ENCODE peak calls at places on chromosomes 6 and 20, in six cellular contexts. V is pancreas, L is A549, R is left ventricle myocardium inferior, K is GM12865, X is upper lobe of right lung. Q is an unnamed sample.
A peak's percentile ranks its signal among the peaks of the same experiment; 100 is the strongest.

GRCh38 chr20:13865825-13866351 is 81.1 kb downstream of the NDUFAF5 start:
- DNase-seq in V (no peak), K (no peak), X (no peak), R (no peak), L (no peak), Q (no peak)

GRCh38 chr6:121403981-121404380 is 31.5 kb upstream of the GJA1 start:
- DNase-seq in L (no peak), V (no peak), R (no peak), X (no peak), K (no peak), Q (no peak)

GRCh38 chr6:168942646-168943045 is 311.0 kb downstream of the THBS2 start:
- DNase-seq in R (no peak), L (no peak), X (no peak), K (no peak), V (no peak), Q (no peak)

GRCh38 chr6:13924146-13924948 is 405 bp upstream of the RNF182 start:
- DNase-seq in L (peak; percentile 43), X (peak; percentile 76), K (peak; percentile 12), V (peak; percentile 59), R (peak; percentile 25), Q (peak; percentile 53)

GRCh38 chr20:1872456-1873183 is 22.6 kb upstream of the SIRPA start:
- DNase-seq in V (no peak), R (no peak), X (no peak), K (no peak), L (no peak), Q (no peak)

GRCh38 chr6:79872986-79873385 is 74.4 kb downstream of the ELOVL4 start:
- DNase-seq in R (no peak), V (no peak), K (no peak), L (no peak), X (no peak), Q (no peak)

GRCh38 chr6:40806479-40806878 is 219.3 kb upstream of the LRFN2 start:
- DNase-seq in V (no peak), R (no peak), K (no peak), X (no peak), L (no peak), Q (no peak)

GRCh38 chr6:33740204-33740608 is 6.5 kb downstream of the IP6K3 start:
- DNase-seq in X (no peak), V (no peak), R (peak; percentile 50), L (no peak), K (no peak), Q (no peak)

GRCh38 chr6:148629197-148629909 is 117.5 kb upstream of the UST start:
- DNase-seq in X (no peak), R (no peak), K (no peak), L (no peak), V (no peak), Q (peak; percentile 59)

GRCh38 chr6:1404066-1404712 is 14.8 kb downstream of the FOXF2 start:
- DNase-seq in L (no peak), X (no peak), R (no peak), K (no peak), V (no peak), Q (no peak)

GRCh38 chr6:144141470-144141869 is 8.8 kb upstream of the STX11 start:
- DNase-seq in K (no peak), V (no peak), L (no peak), R (no peak), X (no peak), Q (no peak)

GRCh38 chr20:46970937-46971630 is 76.4 kb downstream of the EYA2 start:
- DNase-seq in X (no peak), V (no peak), L (peak; percentile 92), R (no peak), K (peak; percentile 31), Q (no peak)

GRCh38 chr6:4008324-4009047 is 70.5 kb downstream of the FAM217A start:
- DNase-seq in L (peak; percentile 43), X (no peak), V (no peak), R (no peak), K (peak; percentile 49), Q (no peak)

DNA sequence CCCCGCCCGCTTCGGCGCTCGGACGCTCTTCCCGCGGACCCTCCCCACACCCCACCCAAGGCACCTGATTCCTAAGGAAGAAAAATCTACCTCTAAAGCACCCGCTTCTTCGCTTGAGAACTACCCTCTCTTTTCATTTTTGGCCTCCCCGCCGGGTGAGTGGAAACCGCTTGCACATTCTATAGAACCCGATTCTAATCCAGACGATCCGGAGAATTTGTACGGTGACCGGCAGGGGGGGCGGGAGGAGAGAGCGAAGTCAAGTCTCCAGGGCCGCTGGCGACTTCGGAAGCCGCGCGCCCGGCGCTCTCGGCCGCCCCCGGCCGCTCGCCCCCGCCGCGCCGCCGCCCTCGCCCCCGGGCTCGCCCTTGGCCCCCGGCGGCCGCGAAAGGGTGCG is at the start of gene RBM24:
- DNase-seq in R (peak; percentile 44), V (peak; percentile 68), X (peak; percentile 82), L (no peak), K (no peak), Q (peak; percentile 64)
- TF ChIP-seq CTCF in R (peak; percentile 24), V (no peak), X (peak; percentile 27), L (peak; percentile 21), K (no peak), Q (peak; percentile 36)

DNA sequence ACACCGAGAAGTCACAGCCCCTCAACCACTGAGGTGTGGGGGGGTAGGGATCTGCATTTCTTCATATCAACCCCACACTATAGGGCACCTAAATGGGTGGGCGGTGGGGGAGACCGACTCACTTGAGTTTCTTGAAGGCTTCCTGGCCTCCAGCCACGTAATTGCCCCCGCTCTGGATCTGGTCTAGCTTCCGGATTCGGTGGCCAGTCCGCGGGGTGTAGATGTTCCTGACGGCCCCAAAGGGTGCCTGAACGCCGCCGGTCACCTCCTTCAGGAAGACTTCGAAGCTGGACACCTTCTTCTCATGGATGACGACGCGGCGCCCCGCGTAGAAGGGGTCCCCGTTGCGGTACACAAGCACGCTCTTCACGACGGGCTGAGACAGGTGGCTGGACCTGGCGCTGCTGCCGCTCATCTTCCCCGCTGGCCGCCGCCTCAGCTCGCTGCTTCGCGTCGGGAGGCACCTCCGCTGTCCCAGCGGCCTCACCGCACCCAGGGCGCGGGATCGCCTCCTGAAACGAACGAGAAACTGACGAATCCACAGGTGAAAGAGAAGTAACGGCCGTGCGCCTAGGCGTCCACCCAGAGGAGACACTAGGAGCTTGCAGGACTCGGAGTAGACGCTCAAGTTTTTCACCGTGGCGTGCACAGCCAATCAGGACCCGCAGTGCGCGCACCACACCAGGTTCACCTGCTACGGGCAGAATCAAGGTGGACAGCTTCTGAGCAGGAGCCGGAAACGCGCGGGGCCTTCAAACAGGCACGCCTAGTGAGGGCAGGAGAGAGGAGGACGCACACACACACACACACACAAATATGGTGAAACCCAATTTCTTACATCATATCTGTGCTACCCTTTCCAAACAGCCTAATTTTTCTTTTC is at the start of gene DCDC2:
- DNase-seq in V (peak; percentile 92), K (peak; percentile 17), L (peak; percentile 24), R (no peak), X (peak; percentile 96), Q (peak; percentile 96)
- H3K4me3 ChIP-seq in V (peak within 1 kb of the TSS; percentile 66), K (no peak within 1 kb of the TSS), L (peak within 1 kb of the TSS; percentile 63), R (peak within 1 kb of the TSS; percentile 52), X (peak within 1 kb of the TSS; percentile 51), Q (peak within 1 kb of the TSS; percentile 53)

DNA sequence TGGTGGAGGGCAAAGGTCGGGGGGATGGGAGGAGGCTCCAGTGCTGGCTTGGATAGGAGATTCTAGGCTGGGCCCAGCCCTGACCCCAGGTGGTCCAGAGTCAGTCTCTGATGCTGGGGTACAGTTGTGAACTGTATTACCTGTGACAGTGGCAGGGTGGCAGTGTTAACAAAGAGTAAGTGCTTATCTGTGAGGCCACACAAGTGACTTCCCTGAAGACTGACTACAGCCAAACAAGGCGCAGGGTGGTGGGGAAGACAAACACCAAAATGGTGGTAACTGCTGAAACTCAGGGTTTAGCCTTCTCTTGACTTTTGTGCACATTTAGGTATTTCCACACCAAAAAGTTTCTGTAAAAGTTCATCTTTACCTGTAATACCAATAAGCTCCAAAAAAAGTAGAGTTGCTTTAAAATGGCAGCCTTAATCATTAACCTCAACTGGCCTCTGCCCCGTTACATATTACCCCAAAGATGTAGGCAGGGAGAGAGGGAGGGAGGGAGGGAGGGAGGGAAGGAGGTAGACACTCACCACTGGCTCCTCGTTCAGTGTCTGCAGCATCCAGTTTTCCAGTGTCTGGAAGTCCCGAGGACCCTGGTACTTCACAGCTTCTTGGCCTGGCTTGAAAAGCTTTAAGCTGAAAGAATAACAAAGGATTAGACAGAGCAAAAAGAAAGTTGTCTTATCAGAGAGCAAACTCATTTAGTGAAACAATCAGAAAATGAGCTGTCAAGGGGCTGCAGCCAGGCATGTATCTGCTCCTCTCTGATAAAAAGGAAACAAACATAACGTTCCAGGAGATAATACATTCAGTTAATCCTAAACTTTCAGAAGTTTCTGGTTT is 11.3 kb downstream of the TXNDC5 start:
- DNase-seq in K (peak; percentile 56), L (peak; percentile 28), R (no peak), V (no peak), X (no peak), Q (no peak)
- TF ChIP-seq CTCF in K (peak; percentile 34), L (peak; percentile 22), R (peak; percentile 18), V (no peak), X (peak; percentile 6), Q (no peak)

GRCh38 chr20:4134861-4135379 is 119.6 kb upstream of the RNF24 start:
- DNase-seq in K (peak; percentile 21), X (no peak), R (no peak), V (no peak), L (no peak), Q (no peak)

GRCh38 chr20:4136078-4136966 is 121.0 kb upstream of the RNF24 start:
- DNase-seq in K (no peak), L (peak; percentile 75), X (no peak), R (no peak), V (no peak), Q (no peak)

GRCh38 chr20:4134355-4134834 is 119.0 kb upstream of the RNF24 start:
- DNase-seq in X (no peak), V (no peak), K (no peak), R (no peak), L (no peak), Q (no peak)

GRCh38 chr20:4136967-4137334 is 121.6 kb upstream of the RNF24 start:
- DNase-seq in L (no peak), V (no peak), X (no peak), R (no peak), K (no peak), Q (no peak)

GRCh38 chr20:4135385-4136077 is 120.2 kb upstream of the RNF24 start:
- DNase-seq in R (no peak), K (no peak), V (peak; percentile 46), L (peak; percentile 98), X (no peak), Q (no peak)
- H3K4me3 ChIP-seq in R (no peak overlapping the region), K (no peak overlapping the region), V (no peak overlapping the region), L (peak overlapping the region; percentile 24), X (no peak overlapping the region), Q (no peak overlapping the region)

GRCh38 chr6:20881365-20881764 is 347.1 kb downstream of the CDKAL1 start:
- DNase-seq in V (no peak), L (no peak), K (no peak), X (no peak), R (no peak), Q (no peak)
- TF ChIP-seq CTCF in V (no peak), L (no peak), K (no peak), X (no peak), R (no peak), Q (no peak)

GRCh38 chr20:62368629-62369507 is 1.8 kb upstream of the LAMA5 start:
- DNase-seq in V (peak; percentile 76), L (no peak), X (no peak), K (no peak), R (no peak), Q (peak; percentile 76)
- H3K4me3 ChIP-seq in V (no peak overlapping the region), L (peak overlapping the region; percentile 100), X (peak overlapping the region; percentile 69), K (no peak overlapping the region), R (peak overlapping the region; percentile 98), Q (no peak overlapping the region)